ENCODE peak calls at places on chromosomes 7 and 10, in eight cellular contexts. D is naive thymus-derived CD8-positive, alpha-beta T cell; Y is A549; B is choroid plexus epithelial cell; W is SK-N-SH; J is NCI-H1105; G is HT1080; T is GM23338. L is an unnamed sample.

GRCh38 chr7:77441046-77441445 is 24.9 kb upstream of the GSAP start:
- DNase-seq in W (no peak), T (no peak), G (no peak), D (no peak), J (no peak), B (no peak), Y (no peak), L (no peak)

GRCh38 chr10:104413528-104413927 is 59.9 kb downstream of the CFAP58 start:
- DNase-seq in J (no peak), W (no peak), G (no peak), Y (no peak), B (no peak), T (no peak), D (no peak), L (no peak)

GRCh38 chr10:73854310-73854709 is 20.0 kb downstream of the CAMK2G start:
- DNase-seq in B (no peak), W (no peak), G (no peak), Y (no peak), D (no peak), T (no peak), J (no peak), L (no peak)

GRCh38 chr7:134814730-134815364 is 35.4 kb downstream of the CALD1 start:
- DNase-seq in Y (no peak), T (no peak), W (no peak), D (no peak), G (no peak), J (no peak), B (no peak), L (no peak)

GRCh38 chr10:43802988-43803696 is 154.5 kb upstream of the ZNF32 start:
- DNase-seq in W (no peak), T (no peak), D (no peak), B (no peak), Y (no peak), G (no peak), J (no peak), L (no peak)

GRCh38 chr10:73816917-73817729 is 5.7 kb upstream of the NDST2 start:
- DNase-seq in W (no peak), T (no peak), D (no peak), Y (no peak), J (no peak), G (no peak), B (no peak), L (no peak)

GRCh38 chr7:131803861-131804260 is 247.4 kb upstream of the PODXL start:
- DNase-seq in B (no peak), W (no peak), G (no peak), D (no peak), Y (no peak), J (no peak), T (peak), L (no peak)

GRCh38 chr7:95614442-95614940 is 18.2 kb upstream of the PDK4 start:
- DNase-seq in B (no peak), G (no peak), Y (no peak), D (no peak), W (no peak), T (no peak), J (no peak), L (no peak)

GRCh38 chr10:79910836-79911235 is 38.1 kb downstream of the SFTPD start:
- DNase-seq in J (no peak), G (no peak), W (no peak), Y (no peak), D (no peak), B (no peak), T (no peak), L (no peak)

GRCh38 chr7:90401989-90402388 is 1.3 kb upstream of the CLDN12 start:
- DNase-seq in G (no peak), Y (no peak), W (peak), J (peak), B (peak), T (no peak), D (no peak), L (no peak)

GRCh38 chr7:137577184-137577583 is 233.7 kb upstream of the PTN start:
- DNase-seq in T (no peak), J (no peak), W (no peak), D (no peak), B (peak), G (no peak), Y (no peak), L (no peak)